ENCODE peak calls at places on chromosomes 4 and X, in seven cellular contexts. One of them, this sample, is unnamed.

GRCh38 chr4:18197467-18197866 is 175.9 kb upstream of the LCORL start:
- ATAC-seq in A549: no peak
- ATAC-seq in left cardiac atrium: no peak
- ATAC-seq in upper lobe of left lung: no peak
- ATAC-seq in activated CD8-positive, alpha-beta memory T cell treated with anti-CD3 and anti-CD28 coated beads, Interleukin-2, amount 10 ng/mL, durations not matched to agents 7 days and 5 days: no peak
- ATAC-seq in activated CD4-positive, CD25-positive, alpha-beta regulatory T cell treated with anti-CD3 and anti-CD28 coated beads, Interleukin-2, amount 50 U/mL, for 24 hours: no peak
- ATAC-seq in CD4-positive, alpha-beta T cell: no peak
- ATAC-seq in this sample: no peak

GRCh38 chr4:186557486-186557885 is 2.1 kb upstream of the MTNR1A start:
- ATAC-seq in CD4-positive, alpha-beta T cell: no peak
- ATAC-seq in activated CD8-positive, alpha-beta memory T cell treated with anti-CD3 and anti-CD28 coated beads, Interleukin-2, amount 10 ng/mL, durations not matched to agents 7 days and 5 days: no peak
- ATAC-seq in left cardiac atrium: no peak
- ATAC-seq in A549: no peak
- ATAC-seq in upper lobe of left lung: no peak
- ATAC-seq in activated CD4-positive, CD25-positive, alpha-beta regulatory T cell treated with anti-CD3 and anti-CD28 coated beads, Interleukin-2, amount 50 U/mL, for 24 hours: no peak
- ATAC-seq in this sample: no peak

GRCh38 chrX:17668929-17669328 is 68.4 kb upstream of the SCML1 start:
- ATAC-seq in CD4-positive, alpha-beta T cell: no peak
- ATAC-seq in upper lobe of left lung: no peak
- ATAC-seq in left cardiac atrium: no peak
- ATAC-seq in activated CD4-positive, CD25-positive, alpha-beta regulatory T cell treated with anti-CD3 and anti-CD28 coated beads, Interleukin-2, amount 50 U/mL, for 24 hours: peak
- ATAC-seq in activated CD8-positive, alpha-beta memory T cell treated with anti-CD3 and anti-CD28 coated beads, Interleukin-2, amount 10 ng/mL, durations not matched to agents 7 days and 5 days: peak
- ATAC-seq in A549: no peak
- ATAC-seq in this sample: no peak

GRCh38 chr4:137474711-137475301 is 57.5 kb downstream of the PCDH18 start:
- ATAC-seq in upper lobe of left lung: no peak
- ATAC-seq in left cardiac atrium: no peak
- ATAC-seq in A549: no peak
- ATAC-seq in activated CD4-positive, CD25-positive, alpha-beta regulatory T cell treated with anti-CD3 and anti-CD28 coated beads, Interleukin-2, amount 50 U/mL, for 24 hours: no peak
- ATAC-seq in activated CD8-positive, alpha-beta memory T cell treated with anti-CD3 and anti-CD28 coated beads, Interleukin-2, amount 10 ng/mL, durations not matched to agents 7 days and 5 days: no peak
- ATAC-seq in CD4-positive, alpha-beta T cell: no peak
- ATAC-seq in this sample: peak

GRCh38 chr4:114208747-114209146 is 229.3 kb upstream of the ARSJ start:
- ATAC-seq in A549: no peak
- ATAC-seq in activated CD8-positive, alpha-beta memory T cell treated with anti-CD3 and anti-CD28 coated beads, Interleukin-2, amount 10 ng/mL, durations not matched to agents 7 days and 5 days: no peak
- ATAC-seq in left cardiac atrium: no peak
- ATAC-seq in upper lobe of left lung: no peak
- ATAC-seq in activated CD4-positive, CD25-positive, alpha-beta regulatory T cell treated with anti-CD3 and anti-CD28 coated beads, Interleukin-2, amount 50 U/mL, for 24 hours: no peak
- ATAC-seq in CD4-positive, alpha-beta T cell: no peak
- ATAC-seq in this sample: peak

GRCh38 chrX:21382715-21383114 is 8.5 kb downstream of the CNKSR2 start:
- ATAC-seq in left cardiac atrium: no peak
- ATAC-seq in CD4-positive, alpha-beta T cell: peak
- ATAC-seq in activated CD8-positive, alpha-beta memory T cell treated with anti-CD3 and anti-CD28 coated beads, Interleukin-2, amount 10 ng/mL, durations not matched to agents 7 days and 5 days: no peak
- ATAC-seq in A549: no peak
- ATAC-seq in upper lobe of left lung: no peak
- ATAC-seq in activated CD4-positive, CD25-positive, alpha-beta regulatory T cell treated with anti-CD3 and anti-CD28 coated beads, Interleukin-2, amount 50 U/mL, for 24 hours: no peak
- ATAC-seq in this sample: no peak

GRCh38 chr4:184011810-184012209 is 106.7 kb downstream of the STOX2 start:
- ATAC-seq in A549: no peak
- ATAC-seq in left cardiac atrium: peak
- ATAC-seq in activated CD4-positive, CD25-positive, alpha-beta regulatory T cell treated with anti-CD3 and anti-CD28 coated beads, Interleukin-2, amount 50 U/mL, for 24 hours: no peak
- ATAC-seq in activated CD8-positive, alpha-beta memory T cell treated with anti-CD3 and anti-CD28 coated beads, Interleukin-2, amount 10 ng/mL, durations not matched to agents 7 days and 5 days: no peak
- ATAC-seq in CD4-positive, alpha-beta T cell: no peak
- ATAC-seq in upper lobe of left lung: no peak
- ATAC-seq in this sample: no peak

GRCh38 chrX:39767446-39767845 is 330.3 kb downstream of the BCOR start:
- ATAC-seq in activated CD8-positive, alpha-beta memory T cell treated with anti-CD3 and anti-CD28 coated beads, Interleukin-2, amount 10 ng/mL, durations not matched to agents 7 days and 5 days: no peak
- ATAC-seq in CD4-positive, alpha-beta T cell: no peak
- ATAC-seq in left cardiac atrium: no peak
- ATAC-seq in A549: no peak
- ATAC-seq in upper lobe of left lung: no peak
- ATAC-seq in activated CD4-positive, CD25-positive, alpha-beta regulatory T cell treated with anti-CD3 and anti-CD28 coated beads, Interleukin-2, amount 50 U/mL, for 24 hours: no peak
- ATAC-seq in this sample: no peak

GRCh38 chr4:88897180-88897579 is 159.8 kb downstream of the FAM13A start:
- ATAC-seq in activated CD8-positive, alpha-beta memory T cell treated with anti-CD3 and anti-CD28 coated beads, Interleukin-2, amount 10 ng/mL, durations not matched to agents 7 days and 5 days: no peak
- ATAC-seq in CD4-positive, alpha-beta T cell: no peak
- ATAC-seq in activated CD4-positive, CD25-positive, alpha-beta regulatory T cell treated with anti-CD3 and anti-CD28 coated beads, Interleukin-2, amount 50 U/mL, for 24 hours: no peak
- ATAC-seq in A549: no peak
- ATAC-seq in left cardiac atrium: no peak
- ATAC-seq in upper lobe of left lung: no peak
- ATAC-seq in this sample: no peak

GRCh38 chrX:14505648-14506047 is 23.7 kb upstream of the GLRA2 start:
- ATAC-seq in A549: no peak
- ATAC-seq in activated CD8-positive, alpha-beta memory T cell treated with anti-CD3 and anti-CD28 coated beads, Interleukin-2, amount 10 ng/mL, durations not matched to agents 7 days and 5 days: no peak
- ATAC-seq in upper lobe of left lung: no peak
- ATAC-seq in CD4-positive, alpha-beta T cell: no peak
- ATAC-seq in left cardiac atrium: no peak
- ATAC-seq in activated CD4-positive, CD25-positive, alpha-beta regulatory T cell treated with anti-CD3 and anti-CD28 coated beads, Interleukin-2, amount 50 U/mL, for 24 hours: no peak
- ATAC-seq in this sample: no peak

GRCh38 chr4:7461171-7461570 is 26.4 kb upstream of the PSAPL1 start:
- ATAC-seq in left cardiac atrium: no peak
- ATAC-seq in CD4-positive, alpha-beta T cell: no peak
- ATAC-seq in activated CD4-positive, CD25-positive, alpha-beta regulatory T cell treated with anti-CD3 and anti-CD28 coated beads, Interleukin-2, amount 50 U/mL, for 24 hours: no peak
- ATAC-seq in A549: no peak
- ATAC-seq in activated CD8-positive, alpha-beta memory T cell treated with anti-CD3 and anti-CD28 coated beads, Interleukin-2, amount 10 ng/mL, durations not matched to agents 7 days and 5 days: no peak
- ATAC-seq in upper lobe of left lung: no peak
- ATAC-seq in this sample: no peak

GRCh38 chr4:81410695-81411094 is 61.0 kb downstream of the RASGEF1B start:
- ATAC-seq in activated CD8-positive, alpha-beta memory T cell treated with anti-CD3 and anti-CD28 coated beads, Interleukin-2, amount 10 ng/mL, durations not matched to agents 7 days and 5 days: no peak
- ATAC-seq in CD4-positive, alpha-beta T cell: no peak
- ATAC-seq in left cardiac atrium: no peak
- ATAC-seq in A549: no peak
- ATAC-seq in upper lobe of left lung: no peak
- ATAC-seq in activated CD4-positive, CD25-positive, alpha-beta regulatory T cell treated with anti-CD3 and anti-CD28 coated beads, Interleukin-2, amount 50 U/mL, for 24 hours: no peak
- ATAC-seq in this sample: no peak

GRCh38 chr4:139720806-139721205 is 55.2 kb downstream of the MGST2 start:
- ATAC-seq in CD4-positive, alpha-beta T cell: no peak
- ATAC-seq in activated CD8-positive, alpha-beta memory T cell treated with anti-CD3 and anti-CD28 coated beads, Interleukin-2, amount 10 ng/mL, durations not matched to agents 7 days and 5 days: no peak
- ATAC-seq in activated CD4-positive, CD25-positive, alpha-beta regulatory T cell treated with anti-CD3 and anti-CD28 coated beads, Interleukin-2, amount 50 U/mL, for 24 hours: no peak
- ATAC-seq in upper lobe of left lung: no peak
- ATAC-seq in left cardiac atrium: no peak
- ATAC-seq in A549: no peak
- ATAC-seq in this sample: no peak

GRCh38 chr4:24032371-24032989 is 142.6 kb upstream of the PPARGC1A start:
- ATAC-seq in activated CD4-positive, CD25-positive, alpha-beta regulatory T cell treated with anti-CD3 and anti-CD28 coated beads, Interleukin-2, amount 50 U/mL, for 24 hours: no peak
- ATAC-seq in left cardiac atrium: peak
- ATAC-seq in CD4-positive, alpha-beta T cell: no peak
- ATAC-seq in A549: no peak
- ATAC-seq in activated CD8-positive, alpha-beta memory T cell treated with anti-CD3 and anti-CD28 coated beads, Interleukin-2, amount 10 ng/mL, durations not matched to agents 7 days and 5 days: no peak
- ATAC-seq in upper lobe of left lung: peak
- ATAC-seq in this sample: no peak

GRCh38 chr4:6969826-6970800 is 60.5 kb downstream of the TBC1D14 start:
- ATAC-seq in upper lobe of left lung: no peak
- ATAC-seq in A549: no peak
- ATAC-seq in activated CD8-positive, alpha-beta memory T cell treated with anti-CD3 and anti-CD28 coated beads, Interleukin-2, amount 10 ng/mL, durations not matched to agents 7 days and 5 days: no peak
- ATAC-seq in left cardiac atrium: no peak
- ATAC-seq in activated CD4-positive, CD25-positive, alpha-beta regulatory T cell treated with anti-CD3 and anti-CD28 coated beads, Interleukin-2, amount 50 U/mL, for 24 hours: no peak
- ATAC-seq in CD4-positive, alpha-beta T cell: no peak
- ATAC-seq in this sample: no peak

GRCh38 chrX:22689290-22689689 is 310.5 kb upstream of the DDX53 start:
- ATAC-seq in upper lobe of left lung: no peak
- ATAC-seq in activated CD4-positive, CD25-positive, alpha-beta regulatory T cell treated with anti-CD3 and anti-CD28 coated beads, Interleukin-2, amount 50 U/mL, for 24 hours: no peak
- ATAC-seq in activated CD8-positive, alpha-beta memory T cell treated with anti-CD3 and anti-CD28 coated beads, Interleukin-2, amount 10 ng/mL, durations not matched to agents 7 days and 5 days: no peak
- ATAC-seq in CD4-positive, alpha-beta T cell: no peak
- ATAC-seq in A549: no peak
- ATAC-seq in left cardiac atrium: no peak
- ATAC-seq in this sample: no peak

GRCh38 chr4:165403667-165404066 is 24.9 kb downstream of the CPE start:
- ATAC-seq in activated CD8-positive, alpha-beta memory T cell treated with anti-CD3 and anti-CD28 coated beads, Interleukin-2, amount 10 ng/mL, durations not matched to agents 7 days and 5 days: no peak
- ATAC-seq in left cardiac atrium: no peak
- ATAC-seq in activated CD4-positive, CD25-positive, alpha-beta regulatory T cell treated with anti-CD3 and anti-CD28 coated beads, Interleukin-2, amount 50 U/mL, for 24 hours: no peak
- ATAC-seq in CD4-positive, alpha-beta T cell: no peak
- ATAC-seq in A549: no peak
- ATAC-seq in upper lobe of left lung: no peak
- ATAC-seq in this sample: peak

GRCh38 chr4:32909722-32910121 is 2189.6 kb downstream of the PCDH7 start:
- ATAC-seq in left cardiac atrium: no peak
- ATAC-seq in activated CD8-positive, alpha-beta memory T cell treated with anti-CD3 and anti-CD28 coated beads, Interleukin-2, amount 10 ng/mL, durations not matched to agents 7 days and 5 days: no peak
- ATAC-seq in A549: no peak
- ATAC-seq in activated CD4-positive, CD25-positive, alpha-beta regulatory T cell treated with anti-CD3 and anti-CD28 coated beads, Interleukin-2, amount 50 U/mL, for 24 hours: no peak
- ATAC-seq in upper lobe of left lung: no peak
- ATAC-seq in CD4-positive, alpha-beta T cell: no peak
- ATAC-seq in this sample: no peak

GRCh38 chrX:20205927-20206708 is 60.6 kb downstream of the RPS6KA3 start:
- ATAC-seq in activated CD4-positive, CD25-positive, alpha-beta regulatory T cell treated with anti-CD3 and anti-CD28 coated beads, Interleukin-2, amount 50 U/mL, for 24 hours: peak
- ATAC-seq in A549: peak
- ATAC-seq in upper lobe of left lung: no peak
- ATAC-seq in CD4-positive, alpha-beta T cell: no peak
- ATAC-seq in activated CD8-positive, alpha-beta memory T cell treated with anti-CD3 and anti-CD28 coated beads, Interleukin-2, amount 10 ng/mL, durations not matched to agents 7 days and 5 days: peak
- ATAC-seq in left cardiac atrium: peak
- ATAC-seq in this sample: no peak

GRCh38 chr4:108117473-108118182 is 51.1 kb downstream of the LEF1 start:
- ATAC-seq in left cardiac atrium: no peak
- ATAC-seq in upper lobe of left lung: no peak
- ATAC-seq in activated CD4-positive, CD25-positive, alpha-beta regulatory T cell treated with anti-CD3 and anti-CD28 coated beads, Interleukin-2, amount 50 U/mL, for 24 hours: no peak
- ATAC-seq in CD4-positive, alpha-beta T cell: no peak
- ATAC-seq in activated CD8-positive, alpha-beta memory T cell treated with anti-CD3 and anti-CD28 coated beads, Interleukin-2, amount 10 ng/mL, durations not matched to agents 7 days and 5 days: no peak
- ATAC-seq in A549: no peak
- ATAC-seq in this sample: no peak

GRCh38 chrX:103407776-103408175 is 31.4 kb downstream of the BEX3 start:
- ATAC-seq in activated CD4-positive, CD25-positive, alpha-beta regulatory T cell treated with anti-CD3 and anti-CD28 coated beads, Interleukin-2, amount 50 U/mL, for 24 hours: no peak
- ATAC-seq in activated CD8-positive, alpha-beta memory T cell treated with anti-CD3 and anti-CD28 coated beads, Interleukin-2, amount 10 ng/mL, durations not matched to agents 7 days and 5 days: no peak
- ATAC-seq in CD4-positive, alpha-beta T cell: no peak
- ATAC-seq in A549: no peak
- ATAC-seq in left cardiac atrium: no peak
- ATAC-seq in upper lobe of left lung: no peak
- ATAC-seq in this sample: no peak

GRCh38 chrX:134013092-134013497 is 27.7 kb upstream of the GPC3 start:
- ATAC-seq in activated CD8-positive, alpha-beta memory T cell treated with anti-CD3 and anti-CD28 coated beads, Interleukin-2, amount 10 ng/mL, durations not matched to agents 7 days and 5 days: peak
- ATAC-seq in upper lobe of left lung: no peak
- ATAC-seq in CD4-positive, alpha-beta T cell: no peak
- ATAC-seq in activated CD4-positive, CD25-positive, alpha-beta regulatory T cell treated with anti-CD3 and anti-CD28 coated beads, Interleukin-2, amount 50 U/mL, for 24 hours: peak
- ATAC-seq in left cardiac atrium: no peak
- ATAC-seq in A549: no peak
- ATAC-seq in this sample: peak

GRCh38 chr4:30789219-30789671 is 69.1 kb downstream of the PCDH7 start:
- ATAC-seq in A549: no peak
- ATAC-seq in left cardiac atrium: no peak
- ATAC-seq in activated CD4-positive, CD25-positive, alpha-beta regulatory T cell treated with anti-CD3 and anti-CD28 coated beads, Interleukin-2, amount 50 U/mL, for 24 hours: no peak
- ATAC-seq in upper lobe of left lung: no peak
- ATAC-seq in CD4-positive, alpha-beta T cell: no peak
- ATAC-seq in activated CD8-positive, alpha-beta memory T cell treated with anti-CD3 and anti-CD28 coated beads, Interleukin-2, amount 10 ng/mL, durations not matched to agents 7 days and 5 days: no peak
- ATAC-seq in this sample: no peak

GRCh38 chrX:17697191-17697590 is 40.1 kb upstream of the SCML1 start:
- ATAC-seq in upper lobe of left lung: no peak
- ATAC-seq in activated CD4-positive, CD25-positive, alpha-beta regulatory T cell treated with anti-CD3 and anti-CD28 coated beads, Interleukin-2, amount 50 U/mL, for 24 hours: no peak
- ATAC-seq in A549: no peak
- ATAC-seq in left cardiac atrium: no peak
- ATAC-seq in CD4-positive, alpha-beta T cell: peak
- ATAC-seq in activated CD8-positive, alpha-beta memory T cell treated with anti-CD3 and anti-CD28 coated beads, Interleukin-2, amount 10 ng/mL, durations not matched to agents 7 days and 5 days: no peak
- ATAC-seq in this sample: no peak